ENCODE peak calls at places on chromosomes 7 and 10, in four cellular contexts. D is GM12878, N is IMR-90, V is K562. X is an unnamed sample.
A peak's percentile ranks its signal among the peaks of the same experiment; 100 is the strongest.

GRCh38 chr7:100611983-100612729 is at the start of gene MOSPD3:
- DNase-seq in D (peak; percentile 99), N (peak; percentile 99), V (peak; percentile 100), X (peak; percentile 100)

GRCh38 chr7:156184164-156184563 is 371.9 kb upstream of the SHH start:
- DNase-seq in D (no peak), N (no peak), V (no peak), X (no peak)

GRCh38 chr10:12533151-12533550 is 183.8 kb downstream of the CAMK1D start:
- DNase-seq in D (no peak), N (peak; percentile 40), V (no peak), X (peak; percentile 21)

GRCh38 chr10:8919291-8919690 is 864.8 kb downstream of the GATA3 start:
- DNase-seq in D (no peak), N (no peak), V (no peak), X (no peak)

GRCh38 chr10:58981846-58982245 is 194.6 kb upstream of the PHYHIPL start:
- DNase-seq in D (no peak), N (no peak), V (no peak), X (no peak)

GRCh38 chr10:75165684-75166622 is 44.6 kb upstream of the VDAC2 start:
- DNase-seq in D (peak; percentile 62), N (peak; percentile 9), V (no peak), X (no peak)

GRCh38 chr7:105876964-105877601 is 684 bp upstream of the ATXN7L1 start:
- DNase-seq in D (no peak), N (peak; percentile 34), V (peak; percentile 32), X (peak; percentile 52)

GRCh38 chr10:30637881-30638467 is 8.4 kb upstream of the LYZL2 start:
- DNase-seq in D (no peak), N (peak; percentile 96), V (no peak), X (peak; percentile 87)

GRCh38 chr7:129853661-129854268 is 99.0 kb downstream of the UBE2H start:
- DNase-seq in D (no peak), N (no peak), V (no peak), X (peak; percentile 55)

GRCh38 chr10:51103818-51104217 is 29.5 kb downstream of the PRKG1 start:
- DNase-seq in D (no peak), N (peak; percentile 42), V (no peak), X (peak; percentile 45)

GRCh38 chr7:6640246-6640721 is 3.2 kb downstream of the ZNF316 start:
- DNase-seq in D (no peak), N (peak; percentile 31), V (peak; percentile 85), X (peak; percentile 35)

GRCh38 chr10:112183329-112184051 is at the start of gene GPAM:
- DNase-seq in D (peak; percentile 60), N (peak; percentile 85), V (peak; percentile 88), X (peak; percentile 94)

GRCh38 chr7:55074008-55074499 is 55.2 kb downstream of the EGFR start:
- DNase-seq in D (peak; percentile 91), N (peak; percentile 79), V (peak; percentile 19), X (peak; percentile 32)

GRCh38 chr7:129949292-129950133 is 3.2 kb downstream of the UBE2H start:
- DNase-seq in D (peak; percentile 37), N (peak; percentile 85), V (no peak), X (peak; percentile 82)

GRCh38 chr7:16204953-16205352 is 216.4 kb downstream of the CRPPA start:
- DNase-seq in D (no peak), N (no peak), V (no peak), X (no peak)

GRCh38 chr10:124641282-124642075 is 102.7 kb downstream of the FAM53B start:
- DNase-seq in D (peak; percentile 32), N (peak; percentile 62), V (peak; percentile 48), X (no peak)

GRCh38 chr7:40211291-40212003 is 76.6 kb downstream of the SUGCT start:
- DNase-seq in D (no peak), N (peak; percentile 29), V (no peak), X (peak; percentile 61)

GRCh38 chr10:83357627-83358026 is 781.7 kb upstream of the GHITM start:
- DNase-seq in D (no peak), N (no peak), V (no peak), X (no peak)

DNA sequence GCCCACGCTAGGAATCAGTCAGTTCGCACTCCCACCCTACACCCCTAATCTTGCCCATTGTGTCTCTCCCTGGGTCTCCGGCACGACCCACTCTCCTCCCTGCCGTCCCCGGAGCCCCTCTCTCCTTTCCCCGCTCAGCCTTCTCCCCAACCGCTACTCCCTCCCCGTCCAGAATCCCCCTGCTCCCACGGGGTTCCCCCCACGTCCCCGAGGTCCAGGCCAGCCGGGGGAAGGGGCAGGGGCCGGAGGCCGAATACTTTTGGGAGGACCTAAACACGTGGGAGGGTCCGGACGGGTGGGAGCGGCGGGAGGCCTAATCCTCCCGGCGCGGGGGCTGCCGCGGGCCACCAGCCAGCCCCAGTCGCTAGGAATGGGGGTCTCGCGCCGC is 560 bp downstream of the RARRES2 start:
- DNase-seq in D (no peak), N (no peak), V (no peak), X (no peak)
- TF ChIP-seq FOS in D (no peak), N (no peak), V (no peak), X (no peak)

DNA sequence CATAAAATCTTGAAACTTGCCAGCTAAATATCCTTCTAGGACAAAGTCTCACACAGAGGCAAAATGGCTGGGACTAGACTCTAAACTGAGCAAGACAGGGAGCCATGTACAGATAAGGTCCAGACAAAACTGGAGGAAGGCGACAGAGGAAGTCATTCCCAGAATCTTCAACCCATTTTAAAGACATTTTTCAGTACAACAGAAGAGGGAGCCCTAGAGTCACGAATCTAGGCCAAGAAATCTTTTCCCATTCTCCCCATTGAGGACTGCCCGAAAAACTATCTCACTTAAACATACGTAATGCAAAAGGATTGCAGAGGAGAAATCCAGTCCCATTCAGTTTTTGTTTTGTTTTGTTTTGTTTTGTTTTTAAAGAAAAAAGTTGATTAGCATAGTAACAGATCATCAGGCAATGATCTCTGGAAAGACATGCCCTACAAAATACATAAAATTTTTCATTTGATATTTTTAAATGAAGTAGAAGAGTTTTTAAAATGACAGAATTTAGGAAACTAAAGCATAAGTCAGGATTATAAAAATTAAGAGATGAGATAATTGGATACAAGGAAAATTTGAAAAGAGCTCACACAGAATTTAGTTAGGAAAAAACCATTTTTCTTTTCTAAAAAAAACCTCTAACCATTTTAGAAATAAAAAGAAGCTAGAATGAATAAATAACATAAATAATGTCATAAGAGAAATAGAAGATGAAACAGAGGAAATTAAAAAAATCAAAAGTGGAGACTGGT is 16.9 kb upstream of the PRF1 start:
- DNase-seq in D (no peak), N (peak; percentile 29), V (peak; percentile 86), X (no peak)
- H3K9ac ChIP-seq in D (no peak overlapping the region), N (no peak overlapping the region), V (no peak overlapping the region), X (no peak overlapping the region)

DNA sequence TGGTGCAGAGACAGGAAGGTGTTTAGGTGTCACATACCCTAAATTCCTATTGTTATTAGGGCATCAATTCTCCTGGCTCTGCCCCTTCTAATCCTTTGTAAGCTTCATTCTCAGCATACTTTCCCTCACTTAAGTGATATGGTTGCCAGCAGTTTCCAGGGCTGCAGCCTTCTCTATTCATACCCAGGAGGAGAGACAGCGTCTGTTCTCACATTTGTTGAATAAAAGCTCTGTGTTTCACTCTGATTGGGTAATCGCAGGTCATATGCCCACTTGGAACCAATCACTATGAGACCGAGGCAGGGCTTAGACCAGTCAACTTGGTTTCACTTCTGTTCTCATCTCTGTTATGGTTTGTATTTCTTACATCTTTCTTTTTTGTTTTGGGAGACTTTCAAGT is 109.6 kb upstream of the MTPN start:
- DNase-seq in D (peak; percentile 30), N (peak; percentile 85), V (peak; percentile 84), X (peak; percentile 86)
- TF ChIP-seq FOS in D (no peak), N (no peak), V (peak; percentile 71), X (no peak)

DNA sequence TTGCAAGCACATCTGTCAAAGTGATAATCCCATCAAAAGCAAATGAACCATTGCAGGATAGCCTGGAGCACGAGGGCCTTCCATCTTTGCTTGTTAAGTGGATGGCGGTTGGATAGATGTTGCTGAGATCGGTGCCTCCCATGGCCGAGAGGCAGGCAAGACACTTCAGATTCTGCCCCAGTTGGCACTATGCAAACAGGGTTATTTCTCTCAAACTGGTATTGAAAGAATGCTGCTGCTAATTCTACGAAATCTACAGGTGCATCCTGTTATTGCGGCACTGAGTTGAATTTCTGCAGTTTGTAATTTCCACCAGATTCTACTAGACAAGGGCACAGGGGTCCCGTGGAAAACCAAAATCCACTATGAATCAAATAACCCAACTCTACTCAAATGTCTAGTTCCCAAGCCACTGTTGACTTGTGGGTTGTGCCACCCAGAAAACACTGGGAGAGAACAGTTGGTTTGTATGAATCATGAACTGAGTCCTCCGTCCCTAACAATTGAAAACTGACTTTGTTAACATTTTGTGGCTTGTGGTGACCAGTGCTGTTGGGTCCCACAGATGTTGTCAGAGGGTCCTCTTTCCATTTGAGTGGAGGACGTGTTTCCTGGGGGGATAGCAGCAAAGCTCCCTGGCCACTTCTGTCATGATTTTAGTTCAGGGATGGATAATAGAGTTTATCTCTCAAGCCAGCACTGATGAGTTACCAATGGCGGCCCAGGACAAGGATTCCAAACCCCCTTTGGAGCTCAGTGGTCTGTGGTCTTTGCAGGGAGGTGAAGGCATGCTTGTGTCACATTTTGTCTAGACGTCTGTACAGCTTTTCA is 7.1 kb upstream of the IL2RA start:
- DNase-seq in D (no peak), N (no peak), V (no peak), X (peak; percentile 16)
- H3K9ac ChIP-seq in D (no peak overlapping the region), N (no peak overlapping the region), V (no peak overlapping the region), X (no peak overlapping the region)

DNA sequence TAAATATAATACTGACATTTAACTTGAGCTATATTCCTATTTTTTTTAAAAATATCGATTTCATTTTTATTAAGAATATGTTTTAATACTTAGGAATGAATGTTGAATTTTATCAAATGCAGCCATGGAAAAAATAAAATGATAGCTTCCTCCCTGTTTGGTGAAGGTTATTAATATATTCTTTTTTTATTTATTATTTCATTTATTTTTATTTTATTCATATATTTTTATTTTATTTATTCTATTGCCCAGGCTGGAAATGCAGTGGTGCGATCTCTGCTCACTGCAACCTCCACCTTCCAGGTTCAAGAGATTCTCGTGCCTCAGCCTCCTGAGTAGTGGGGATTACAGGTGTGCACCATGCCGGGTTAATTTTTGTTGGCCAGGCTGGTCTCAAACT is 160.2 kb downstream of the PKD1L1 start:
- DNase-seq in D (no peak), N (no peak), V (no peak), X (no peak)
- TF ChIP-seq FOS in D (no peak), N (no peak), V (no peak), X (no peak)

DNA sequence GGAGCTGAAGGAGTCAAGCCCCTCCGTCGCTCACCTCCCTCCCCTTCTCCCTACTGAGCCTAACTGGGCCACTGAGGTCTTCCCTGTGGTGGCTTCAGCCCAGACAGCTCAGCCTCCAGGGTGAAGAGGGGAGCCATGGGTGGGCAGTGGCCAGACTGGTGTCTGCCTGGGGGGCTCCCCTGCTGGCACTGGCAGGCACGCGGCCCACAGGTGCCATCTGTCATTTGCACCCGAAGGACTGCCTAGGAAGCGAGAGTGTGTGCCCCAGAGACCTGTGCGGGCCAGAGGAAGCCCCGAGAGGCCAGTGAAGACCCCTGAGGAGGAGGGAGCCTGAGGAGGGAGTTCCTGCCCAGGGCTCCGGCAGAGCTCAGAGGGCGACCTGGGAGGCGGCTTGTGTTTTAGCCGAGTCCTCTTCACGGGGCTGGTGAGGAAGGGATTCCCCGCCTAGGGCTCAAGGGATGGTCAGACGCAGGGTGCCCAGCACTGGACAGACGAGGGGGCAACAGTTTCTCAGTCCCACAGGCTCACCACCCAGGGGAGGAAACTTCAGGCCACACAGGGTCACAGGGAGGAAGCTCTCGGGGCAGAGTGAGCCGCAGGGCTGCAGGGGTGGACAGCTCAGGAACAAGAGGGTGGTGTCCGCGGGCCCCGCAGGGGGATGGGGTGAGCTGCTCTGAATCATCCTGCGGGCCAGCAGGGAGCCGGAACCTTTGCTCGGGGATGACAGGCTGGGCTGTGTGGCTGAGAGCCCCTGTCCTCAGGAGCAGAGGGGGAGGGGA is 76.2 kb upstream of the PPP2R2D start:
- DNase-seq in D (no peak), N (no peak), V (no peak), X (no peak)
- H3K9ac ChIP-seq in D (no peak overlapping the region), N (no peak overlapping the region), V (no peak overlapping the region), X (no peak overlapping the region)

GRCh38 chr10:104612577-104613205 is 28.4 kb upstream of the SORCS3 start:
- DNase-seq in D (no peak), N (no peak), V (no peak), X (no peak)

GRCh38 chr10:104617831-104618230 is 23.3 kb upstream of the SORCS3 start:
- DNase-seq in D (no peak), N (no peak), V (no peak), X (no peak)

GRCh38 chr10:104614245-104614831 is 26.8 kb upstream of the SORCS3 start:
- DNase-seq in D (no peak), N (peak; percentile 3), V (peak; percentile 47), X (no peak)
- TF ChIP-seq FOS in D (no peak), N (no peak), V (no peak), X (no peak)

X was measured in endothelial cell of umbilical vein.